ENCODE peak calls at places on chromosomes 7 and 10, in ten cellular contexts. Y is heart right ventricle; J is CD8-positive, alpha-beta T cell; S is chondrocyte; O is glomerular endothelial cell; T is caudate nucleus; U is SJSA1; H is Right ventricle myocardium superior; F is occipital lobe; Q is kidney glomerular epithelial cell. B is an unnamed sample.
A peak's percentile ranks its signal among the peaks of the same experiment; 100 is the strongest.

GRCh38 chr7:214410-215212 is 22.2 kb downstream of the FAM20C start:
- DNase-seq in Y (no peak), J (no peak), S (no peak), O (no peak), T (no peak), U (no peak), H (no peak), F (no peak), Q (peak; percentile 52), B (no peak)

GRCh38 chr10:7915923-7916322 is 97.6 kb downstream of the TAF3 start:
- DNase-seq in Y (no peak), J (no peak), S (no peak), O (no peak), T (no peak), U (no peak), H (no peak), F (no peak), Q (peak; percentile 60), B (no peak)

GRCh38 chr10:27723436-27723835 is 22.2 kb downstream of the MKX start:
- DNase-seq in Y (no peak), J (no peak), S (no peak), O (no peak), T (no peak), U (no peak), H (no peak), F (no peak), Q (no peak), B (no peak)

GRCh38 chr7:29328811-29329210 is 134.2 kb downstream of the CHN2 start:
- DNase-seq in Y (no peak), J (no peak), S (no peak), O (no peak), T (no peak), U (no peak), H (no peak), F (no peak), Q (no peak), B (no peak)

GRCh38 chr10:132740542-132741066 is 45.3 kb downstream of the NKX6-2 start:
- DNase-seq in Y (no peak), J (no peak), S (no peak), O (no peak), T (no peak), U (no peak), H (no peak), F (no peak), Q (no peak), B (no peak)

GRCh38 chr7:106947244-106947728 is 82.2 kb downstream of the PIK3CG start:
- DNase-seq in Y (peak; percentile 56), J (peak; percentile 37), S (no peak), O (peak; percentile 80), T (no peak), U (peak; percentile 57), H (no peak), F (no peak), Q (peak; percentile 63), B (no peak)

GRCh38 chr10:9097206-9097990 is 1042.9 kb downstream of the GATA3 start:
- DNase-seq in Y (no peak), J (no peak), S (no peak), O (no peak), T (no peak), U (no peak), H (no peak), F (no peak), Q (no peak), B (no peak)

GRCh38 chr7:127890726-127891125 is 140.5 kb downstream of the LRRC4 start:
- DNase-seq in Y (no peak), J (no peak), S (no peak), O (no peak), T (no peak), U (no peak), H (no peak), F (no peak), Q (no peak), B (no peak)

GRCh38 chr7:115707236-115707635 is 323.3 kb downstream of the TFEC start:
- DNase-seq in Y (no peak), J (no peak), S (no peak), O (no peak), T (no peak), U (no peak), H (no peak), F (no peak), Q (no peak), B (no peak)

GRCh38 chr7:40133561-40134427 is 628 bp downstream of the MPLKIP start:
- DNase-seq in Y (no peak), J (no peak), S (no peak), O (no peak), T (no peak), U (no peak), H (no peak), F (no peak), Q (no peak), B (no peak)

GRCh38 chr7:106486331-106486730 is 174.6 kb downstream of the CCDC71L start:
- DNase-seq in Y (no peak), J (no peak), S (no peak), O (no peak), T (no peak), U (no peak), H (no peak), F (no peak), Q (peak; percentile 95), B (no peak)

GRCh38 chr10:131790021-131790420 is 110.8 kb upstream of the PPP2R2D start:
- DNase-seq in Y (no peak), J (no peak), S (no peak), O (no peak), T (no peak), U (no peak), H (no peak), F (no peak), Q (no peak), B (no peak)

GRCh38 chr7:28144266-28144665 is 36.3 kb downstream of the JAZF1 start:
- DNase-seq in Y (no peak), J (no peak), S (no peak), O (no peak), T (peak; percentile 2), U (no peak), H (no peak), F (peak; percentile 16), Q (no peak), B (no peak)

GRCh38 chr10:15719899-15720634 is at the start of gene ITGA8:
- DNase-seq in Y (peak; percentile 37), J (no peak), S (no peak), O (no peak), T (no peak), U (peak; percentile 61), H (peak; percentile 43), F (no peak), Q (no peak), B (no peak)

GRCh38 chr7:144057954-144058353 is 9.2 kb downstream of the OR2A5 start:
- DNase-seq in Y (no peak), J (no peak), S (no peak), O (no peak), T (no peak), U (no peak), H (no peak), F (no peak), Q (peak; percentile 61), B (no peak)

GRCh38 chr10:11345224-11346054 is 266.0 kb downstream of the USP6NL start:
- DNase-seq in Y (no peak), J (no peak), S (no peak), O (no peak), T (no peak), U (no peak), H (no peak), F (no peak), Q (peak; percentile 25), B (no peak)

GRCh38 chr7:98955992-98956391 is 77.7 kb downstream of the TRRAP start:
- DNase-seq in Y (no peak), J (no peak), S (no peak), O (no peak), T (no peak), U (no peak), H (no peak), F (no peak), Q (no peak), B (no peak)

GRCh38 chr10:3192856-3193635 is 20.5 kb upstream of the PITRM1 start:
- DNase-seq in Y (peak; percentile 56), J (peak; percentile 52), S (peak; percentile 20), O (peak; percentile 57), T (no peak), U (peak; percentile 81), H (no peak), F (no peak), Q (peak; percentile 43), B (peak; percentile 55)

GRCh38 chr7:77316219-77316978 is 99.8 kb downstream of the GSAP start:
- DNase-seq in Y (no peak), J (no peak), S (no peak), O (no peak), T (no peak), U (no peak), H (no peak), F (no peak), Q (no peak), B (no peak)

GRCh38 chr10:12463459-12463838 is 114.1 kb downstream of the CAMK1D start:
- DNase-seq in Y (no peak), J (no peak), S (no peak), O (no peak), T (no peak), U (no peak), H (no peak), F (no peak), Q (no peak), B (no peak)

GRCh38 chr7:26857534-26858228 is 6.7 kb downstream of the SKAP2 start:
- DNase-seq in Y (no peak), J (no peak), S (peak; percentile 66), O (no peak), T (no peak), U (no peak), H (no peak), F (peak; percentile 2), Q (peak; percentile 48), B (peak; percentile 69)

GRCh38 chr7:141043621-141044020 is 28.9 kb upstream of the MRPS33 start:
- DNase-seq in Y (no peak), J (no peak), S (no peak), O (no peak), T (no peak), U (no peak), H (no peak), F (no peak), Q (peak; percentile 37), B (no peak)

GRCh38 chr7:2516194-2516555 is 3.4 kb upstream of the LFNG start:
- DNase-seq in Y (no peak), J (no peak), S (no peak), O (no peak), T (no peak), U (no peak), H (no peak), F (no peak), Q (peak; percentile 90), B (no peak)

GRCh38 chr10:100826983-100827818 is 81.8 kb downstream of the PAX2 start:
- DNase-seq in Y (no peak), J (peak; percentile 23), S (no peak), O (no peak), T (no peak), U (no peak), H (no peak), F (no peak), Q (no peak), B (no peak)

GRCh38 chr7:85554294-85554877 is 367.5 kb upstream of the SEMA3D start:
- DNase-seq in Y (peak; percentile 5), J (no peak), S (no peak), O (peak; percentile 41), T (no peak), U (no peak), H (no peak), F (no peak), Q (peak; percentile 76), B (no peak)

GRCh38 chr7:140643416-140643815 is 2.8 kb upstream of the DENND2A start:
- DNase-seq in Y (no peak), J (no peak), S (peak; percentile 38), O (no peak), T (no peak), U (no peak), H (no peak), F (no peak), Q (no peak), B (no peak)

GRCh38 chr10:78255796-78256638 is 222.4 kb downstream of the RPS24 start:
- DNase-seq in Y (peak; percentile 21), J (no peak), S (no peak), O (peak; percentile 89), T (peak; percentile 27), U (peak; percentile 97), H (no peak), F (peak; percentile 25), Q (peak; percentile 96), B (no peak)

GRCh38 chr10:114623661-114624294 is 34.3 kb downstream of the ABLIM1 start:
- DNase-seq in Y (no peak), J (no peak), S (no peak), O (peak; percentile 51), T (no peak), U (peak; percentile 80), H (no peak), F (no peak), Q (peak; percentile 90), B (no peak)